ENCODE peak calls at places on chromosomes 3 and 15, in nine cellular contexts. T is stomach, X is A549, W is GM12878, M is endothelial cell of umbilical vein, P is body of pancreas, E is adrenal gland, R is heart left ventricle, A is uterus. B is an unnamed sample.

GRCh38 chr3:113685956-113686721 is 10.3 kb downstream of the USF3 start:
- DNase-seq in T (no peak), X (no peak), W (no peak), M (no peak), P (no peak), E (no peak), R (no peak), A (no peak), B (peak; percentile 56)

GRCh38 chr15:93017521-93017920 is 71.5 kb downstream of the RGMA start:
- DNase-seq in T (no peak), X (no peak), W (no peak), M (no peak), P (no peak), E (no peak), R (no peak), A (no peak), B (no peak)

GRCh38 chr15:60894347-60894746 is 334.8 kb downstream of the RORA start:
- DNase-seq in T (no peak), X (no peak), W (no peak), M (no peak), P (no peak), E (no peak), R (no peak), A (no peak), B (no peak)

GRCh38 chr3:55169608-55170010 is 241.8 kb upstream of the LRTM1 start:
- DNase-seq in T (no peak), X (peak; percentile 1), W (no peak), M (no peak), P (no peak), E (no peak), R (no peak), A (peak; percentile 35), B (no peak)

GRCh38 chr3:16789344-16790100 is 95.2 kb upstream of the PLCL2 start:
- DNase-seq in T (no peak), X (no peak), W (no peak), M (no peak), P (no peak), E (no peak), R (no peak), A (no peak), B (no peak)

GRCh38 chr15:98001663-98002194 is 41.2 kb downstream of the ARRDC4 start:
- DNase-seq in T (no peak), X (no peak), W (no peak), M (no peak), P (no peak), E (no peak), R (no peak), A (no peak), B (no peak)

GRCh38 chr3:45665101-45665572 is 24.1 kb upstream of the SACM1L start:
- DNase-seq in T (peak; percentile 70), X (peak; percentile 76), W (peak; percentile 25), M (peak; percentile 78), P (peak; percentile 74), E (peak; percentile 64), R (peak; percentile 52), A (no peak), B (peak; percentile 74)

GRCh38 chr3:66077973-66078372 is 39.3 kb upstream of the MAGI1 start:
- DNase-seq in T (no peak), X (no peak), W (no peak), M (no peak), P (no peak), E (no peak), R (no peak), A (no peak), B (no peak)

GRCh38 chr15:77567202-77567601 is 65.5 kb downstream of the LINGO1 start:
- DNase-seq in T (no peak), X (no peak), W (no peak), M (no peak), P (no peak), E (no peak), R (peak; percentile 4), A (no peak), B (no peak)

GRCh38 chr3:4982773-4983738 is 3.8 kb downstream of the BHLHE40 start:
- DNase-seq in T (no peak), X (peak; percentile 47), W (no peak), M (peak; percentile 17), P (no peak), E (peak; percentile 51), R (no peak), A (no peak), B (peak; percentile 55)

GRCh38 chr3:15592968-15593367 is 8.4 kb downstream of the HACL1 start:
- DNase-seq in T (no peak), X (no peak), W (no peak), M (no peak), P (no peak), E (no peak), R (no peak), A (no peak), B (no peak)

GRCh38 chr3:174342206-174342605 is 516.9 kb upstream of the NAALADL2 start:
- DNase-seq in T (no peak), X (no peak), W (no peak), M (no peak), P (no peak), E (no peak), R (no peak), A (no peak), B (no peak)

GRCh38 chr3:96428097-96428496 is 386.3 kb upstream of the EPHA6 start:
- DNase-seq in T (no peak), X (no peak), W (no peak), M (no peak), P (no peak), E (no peak), R (no peak), A (no peak), B (no peak)

GRCh38 chr3:123571264-123571972 is 13.4 kb downstream of the HACD2 start:
- DNase-seq in T (no peak), X (no peak), W (no peak), M (no peak), P (no peak), E (no peak), R (peak; percentile 31), A (no peak), B (no peak)

GRCh38 chr15:66477011-66477410 is 20.6 kb downstream of the SNAPC5 start:
- DNase-seq in T (no peak), X (no peak), W (no peak), M (no peak), P (no peak), E (no peak), R (no peak), A (no peak), B (no peak)

GRCh38 chr3:172646439-172647015 is 64.3 kb downstream of the NCEH1 start:
- DNase-seq in T (no peak), X (no peak), W (no peak), M (peak; percentile 80), P (no peak), E (peak; percentile 37), R (no peak), A (no peak), B (peak; percentile 20)

GRCh38 chr3:57026918-57027317 is 33.5 kb upstream of the SPATA12 start:
- DNase-seq in T (no peak), X (peak; percentile 15), W (no peak), M (peak; percentile 17), P (peak; percentile 38), E (peak; percentile 91), R (no peak), A (no peak), B (peak; percentile 64)

GRCh38 chr3:7282988-7283387 is 422.1 kb downstream of the GRM7 start:
- DNase-seq in T (no peak), X (no peak), W (no peak), M (no peak), P (no peak), E (no peak), R (no peak), A (no peak), B (no peak)

GRCh38 chr3:7285502-7285901 is 424.6 kb downstream of the GRM7 start:
- DNase-seq in T (no peak), X (no peak), W (no peak), M (peak; percentile 49), P (peak; percentile 18), E (peak; percentile 56), R (no peak), A (no peak), B (no peak)

GRCh38 chr3:7275396-7275795 is 414.5 kb downstream of the GRM7 start:
- DNase-seq in T (no peak), X (no peak), W (no peak), M (no peak), P (no peak), E (no peak), R (no peak), A (no peak), B (no peak)

GRCh38 chr3:7280318-7280717 is 419.4 kb downstream of the GRM7 start:
- DNase-seq in T (no peak), X (no peak), W (no peak), M (no peak), P (no peak), E (no peak), R (no peak), A (no peak), B (no peak)
- TF ChIP-seq POLR2A in T (no peak), X (no peak), W (no peak), M (no peak), P (no peak), E (no peak), R (no peak), A (no peak), B (no peak)

DNA sequence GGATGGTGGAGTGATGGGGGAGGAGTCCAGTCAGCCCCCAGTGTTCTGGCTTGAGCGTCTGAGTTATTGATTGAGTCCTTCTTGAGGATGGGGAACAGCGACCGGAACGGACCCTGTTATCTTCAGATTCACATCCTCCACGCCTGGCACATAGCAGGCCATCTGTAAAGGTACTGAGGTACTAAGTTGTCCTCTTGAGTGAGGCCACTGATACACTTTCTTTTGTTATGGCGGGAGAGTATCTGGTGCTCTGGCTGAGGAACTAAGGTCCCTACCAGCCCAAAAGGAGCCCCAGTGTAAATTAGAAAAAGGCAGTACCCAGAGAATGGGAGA is 16.7 kb upstream of the HRH1 start:
- DNase-seq in T (no peak), X (no peak), W (no peak), M (no peak), P (no peak), E (no peak), R (no peak), A (no peak), B (no peak)
- H3K4me3 ChIP-seq in T (no peak overlapping the region), X (peak overlapping the region; percentile 45), W (no peak overlapping the region), M (no peak overlapping the region), P (no peak overlapping the region), E (no peak overlapping the region), R (no peak overlapping the region), A (no peak overlapping the region), B (no peak overlapping the region)

GRCh38 chr3:158801696-158802398 is at the start of gene MFSD1:
- DNase-seq in T (peak; percentile 95), X (peak; percentile 93), W (peak; percentile 43), M (peak; percentile 87), P (peak; percentile 94), E (peak; percentile 98), R (peak; percentile 98), A (peak; percentile 93), B (peak; percentile 97)
- TF ChIP-seq POLR2A in T (peak; percentile 37), X (peak; percentile 76), W (peak; percentile 87), M (peak; percentile 87), P (peak; percentile 87), E (peak; percentile 74), R (peak; percentile 76), A (peak; percentile 64), B (peak; percentile 84)

DNA sequence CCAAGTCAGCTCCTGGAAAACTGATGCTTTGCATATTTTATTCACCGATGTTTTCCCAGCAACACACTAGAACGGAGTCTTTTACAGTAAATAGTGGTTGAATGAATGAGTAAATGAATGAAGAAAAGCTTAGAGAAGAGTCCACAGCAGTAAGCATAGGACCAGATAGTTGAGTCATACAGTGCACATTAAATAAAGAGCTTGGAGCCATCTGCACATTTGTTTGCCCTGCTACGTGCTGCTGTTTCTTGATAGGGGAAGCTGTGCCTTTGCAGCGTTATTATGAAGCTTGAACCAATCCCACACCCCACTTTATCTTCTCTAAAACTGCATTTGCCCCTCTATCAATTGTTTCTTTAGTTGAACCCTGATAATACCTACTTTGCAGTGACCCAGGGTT is 1.2 kb downstream of the FAM98B start:
- DNase-seq in T (no peak), X (no peak), W (no peak), M (peak; percentile 5), P (no peak), E (no peak), R (no peak), A (no peak), B (no peak)
- H3K4me3 ChIP-seq in T (peak overlapping the region; percentile 90), X (peak overlapping the region; percentile 85), W (peak overlapping the region; percentile 84), M (peak overlapping the region; percentile 54), P (no peak overlapping the region), E (no peak overlapping the region), R (peak overlapping the region; percentile 81), A (peak overlapping the region; percentile 96), B (no peak overlapping the region)

B was measured in thyroid gland.